ENCODE peak calls at places on chromosomes 11 and 22, in eight cellular contexts. One of them, this sample, is unnamed.
A peak's percentile ranks its signal among the peaks of the same experiment; 100 is the strongest.

GRCh38 chr11:85694385-85694980 is 8.5 kb upstream of the CCDC89 start:
- DNase-seq in brain microvascular endothelial cell: peak; percentile 45
- DNase-seq in colonic mucosa: no peak
- DNase-seq in uterus: no peak
- DNase-seq in H1: no peak
- DNase-seq in transverse colon: no peak
- DNase-seq in MM.1S: peak; percentile 64
- DNase-seq in heart left ventricle: no peak
- DNase-seq in this sample: no peak

GRCh38 chr22:37020192-37020479 is 594 bp downstream of the MPST start:
- DNase-seq in brain microvascular endothelial cell: peak; percentile 29
- DNase-seq in colonic mucosa: peak; percentile 80
- DNase-seq in uterus: no peak
- DNase-seq in H1: no peak
- DNase-seq in transverse colon: peak; percentile 75
- DNase-seq in MM.1S: peak; percentile 34
- DNase-seq in heart left ventricle: no peak
- DNase-seq in this sample: no peak

GRCh38 chr11:120334894-120335462 is 1.2 kb upstream of the ARHGEF12 start:
- DNase-seq in brain microvascular endothelial cell: peak; percentile 84
- DNase-seq in colonic mucosa: peak; percentile 90
- DNase-seq in uterus: peak; percentile 84
- DNase-seq in H1: no peak
- DNase-seq in transverse colon: peak; percentile 74
- DNase-seq in MM.1S: peak; percentile 84
- DNase-seq in heart left ventricle: no peak
- DNase-seq in this sample: no peak

GRCh38 chr11:61619827-61620226 is 39.0 kb upstream of the SYT7 start:
- DNase-seq in brain microvascular endothelial cell: no peak
- DNase-seq in colonic mucosa: no peak
- DNase-seq in uterus: no peak
- DNase-seq in H1: no peak
- DNase-seq in transverse colon: no peak
- DNase-seq in MM.1S: no peak
- DNase-seq in heart left ventricle: no peak
- DNase-seq in this sample: no peak

GRCh38 chr22:37601540-37602442 is 6.8 kb upstream of the GGA1 start:
- DNase-seq in brain microvascular endothelial cell: peak; percentile 16
- DNase-seq in colonic mucosa: peak; percentile 80
- DNase-seq in uterus: no peak
- DNase-seq in H1: peak; percentile 65
- DNase-seq in transverse colon: peak; percentile 69
- DNase-seq in MM.1S: peak; percentile 80
- DNase-seq in heart left ventricle: no peak
- DNase-seq in this sample: no peak

GRCh38 chr11:76323804-76324203 is 57.1 kb downstream of the THAP12 start:
- DNase-seq in brain microvascular endothelial cell: no peak
- DNase-seq in colonic mucosa: no peak
- DNase-seq in uterus: no peak
- DNase-seq in H1: no peak
- DNase-seq in transverse colon: no peak
- DNase-seq in MM.1S: no peak
- DNase-seq in heart left ventricle: no peak
- DNase-seq in this sample: no peak

GRCh38 chr11:107257660-107258059 is 200.0 kb downstream of the CWF19L2 start:
- DNase-seq in brain microvascular endothelial cell: no peak
- DNase-seq in colonic mucosa: no peak
- DNase-seq in uterus: no peak
- DNase-seq in H1: no peak
- DNase-seq in transverse colon: no peak
- DNase-seq in MM.1S: no peak
- DNase-seq in heart left ventricle: no peak
- DNase-seq in this sample: no peak

GRCh38 chr11:13923716-13924650 is 38.5 kb upstream of the SPON1 start:
- DNase-seq in brain microvascular endothelial cell: no peak
- DNase-seq in colonic mucosa: no peak
- DNase-seq in uterus: no peak
- DNase-seq in H1: no peak
- DNase-seq in transverse colon: no peak
- DNase-seq in MM.1S: no peak
- DNase-seq in heart left ventricle: no peak
- DNase-seq in this sample: no peak

GRCh38 chr11:84812351-84813083 is 814.6 kb downstream of the DLG2 start:
- DNase-seq in brain microvascular endothelial cell: peak; percentile 16
- DNase-seq in colonic mucosa: no peak
- DNase-seq in uterus: no peak
- DNase-seq in H1: no peak
- DNase-seq in transverse colon: no peak
- DNase-seq in MM.1S: no peak
- DNase-seq in heart left ventricle: no peak
- DNase-seq in this sample: no peak

GRCh38 chr11:12518606-12519385 is 141.4 kb downstream of the PARVA start:
- DNase-seq in brain microvascular endothelial cell: no peak
- DNase-seq in colonic mucosa: no peak
- DNase-seq in uterus: no peak
- DNase-seq in H1: no peak
- DNase-seq in transverse colon: no peak
- DNase-seq in MM.1S: no peak
- DNase-seq in heart left ventricle: no peak
- DNase-seq in this sample: no peak

GRCh38 chr11:85939099-85940015 is 84.2 kb downstream of the CCDC83 start:
- DNase-seq in brain microvascular endothelial cell: no peak
- DNase-seq in colonic mucosa: no peak
- DNase-seq in uterus: no peak
- DNase-seq in H1: no peak
- DNase-seq in transverse colon: no peak
- DNase-seq in MM.1S: no peak
- DNase-seq in heart left ventricle: no peak
- DNase-seq in this sample: no peak

GRCh38 chr22:38570841-38571364 is 920 bp upstream of the DMC1 start:
- DNase-seq in brain microvascular endothelial cell: no peak
- DNase-seq in colonic mucosa: peak; percentile 48
- DNase-seq in uterus: no peak
- DNase-seq in H1: no peak
- DNase-seq in transverse colon: peak; percentile 36
- DNase-seq in MM.1S: peak; percentile 67
- DNase-seq in heart left ventricle: peak; percentile 68
- DNase-seq in this sample: peak; percentile 9

GRCh38 chr11:105148241-105148640 is 8.7 kb upstream of the CARD18 start:
- DNase-seq in brain microvascular endothelial cell: peak; percentile 34
- DNase-seq in colonic mucosa: no peak
- DNase-seq in uterus: no peak
- DNase-seq in H1: no peak
- DNase-seq in transverse colon: no peak
- DNase-seq in MM.1S: no peak
- DNase-seq in heart left ventricle: no peak
- DNase-seq in this sample: no peak

DNA sequence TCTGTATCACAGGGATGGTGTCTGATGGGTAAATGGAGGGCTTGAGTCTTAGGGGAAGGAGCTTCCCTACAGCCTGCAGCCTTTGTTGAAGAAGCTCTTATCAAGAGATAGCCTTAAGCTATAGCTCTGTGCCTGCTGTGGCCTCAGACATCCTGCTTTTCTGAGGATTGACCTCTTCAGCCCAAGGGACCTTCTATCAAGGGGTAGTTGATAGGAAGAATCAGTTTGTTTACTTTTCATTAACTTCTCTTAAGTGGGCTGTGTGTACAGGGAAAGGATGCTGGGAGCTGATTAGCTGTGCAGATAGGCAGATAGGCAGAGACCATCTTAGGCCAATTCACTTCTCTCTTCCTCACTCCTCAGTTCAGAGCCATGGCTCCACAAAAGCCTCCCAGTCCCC is 151.8 kb upstream of the CADM1 start:
- DNase-seq in brain microvascular endothelial cell: no peak
- DNase-seq in colonic mucosa: no peak
- DNase-seq in uterus: no peak
- DNase-seq in H1: no peak
- DNase-seq in transverse colon: no peak
- DNase-seq in MM.1S: no peak
- DNase-seq in heart left ventricle: no peak
- DNase-seq in this sample: no peak
- H3K27me3 ChIP-seq in brain microvascular endothelial cell: peaks cover 11% of the 10 kb centered on the region
- H3K27me3 ChIP-seq in colonic mucosa: peaks cover 27% of the 10 kb centered on the region
- H3K27me3 ChIP-seq in uterus: no peaks in the 10 kb centered on the region
- H3K27me3 ChIP-seq in H1: peaks cover 12% of the 10 kb centered on the region
- H3K27me3 ChIP-seq in transverse colon: peaks cover 36% of the 10 kb centered on the region
- H3K27me3 ChIP-seq in MM.1S: no peaks in the 10 kb centered on the region
- H3K27me3 ChIP-seq in heart left ventricle: peaks cover 11% of the 10 kb centered on the region
- H3K27me3 ChIP-seq in this sample: peaks cover 5% of the 10 kb centered on the region

GRCh38 chr11:87463486-87464102 is 425.9 kb downstream of the TMEM135 start:
- DNase-seq in brain microvascular endothelial cell: peak; percentile 33
- DNase-seq in colonic mucosa: no peak
- DNase-seq in uterus: no peak
- DNase-seq in H1: no peak
- DNase-seq in transverse colon: no peak
- DNase-seq in MM.1S: peak; percentile 45
- DNase-seq in heart left ventricle: no peak
- DNase-seq in this sample: no peak
- TF ChIP-seq CTCF in brain microvascular endothelial cell: peak; percentile 59
- TF ChIP-seq CTCF in colonic mucosa: peak; percentile 12
- TF ChIP-seq CTCF in uterus: no peak
- TF ChIP-seq CTCF in H1: no peak
- TF ChIP-seq CTCF in transverse colon: no peak
- TF ChIP-seq CTCF in MM.1S: peak; percentile 50
- TF ChIP-seq CTCF in heart left ventricle: peak; percentile 11
- TF ChIP-seq CTCF in this sample: no peak

GRCh38 chr22:50673231-50674126 is 856 bp downstream of the SHANK3 start:
- DNase-seq in brain microvascular endothelial cell: no peak
- DNase-seq in colonic mucosa: no peak
- DNase-seq in uterus: no peak
- DNase-seq in H1: no peak
- DNase-seq in transverse colon: no peak
- DNase-seq in MM.1S: no peak
- DNase-seq in heart left ventricle: no peak
- DNase-seq in this sample: peak; percentile 59

GRCh38 chr22:50672471-50673230 is at the start of gene SHANK3:
- DNase-seq in brain microvascular endothelial cell: no peak
- DNase-seq in colonic mucosa: no peak
- DNase-seq in uterus: peak; percentile 80
- DNase-seq in H1: no peak
- DNase-seq in transverse colon: no peak
- DNase-seq in MM.1S: no peak
- DNase-seq in heart left ventricle: peak; percentile 86
- DNase-seq in this sample: no peak

GRCh38 chr22:50671641-50672040 is 982 bp upstream of the SHANK3 start:
- DNase-seq in brain microvascular endothelial cell: peak; percentile 31
- DNase-seq in colonic mucosa: no peak
- DNase-seq in uterus: no peak
- DNase-seq in H1: no peak
- DNase-seq in transverse colon: no peak
- DNase-seq in MM.1S: no peak
- DNase-seq in heart left ventricle: no peak
- DNase-seq in this sample: no peak

GRCh38 chr22:50670914-50671538 is 1.6 kb upstream of the SHANK3 start:
- DNase-seq in brain microvascular endothelial cell: no peak
- DNase-seq in colonic mucosa: no peak
- DNase-seq in uterus: no peak
- DNase-seq in H1: no peak
- DNase-seq in transverse colon: no peak
- DNase-seq in MM.1S: no peak
- DNase-seq in heart left ventricle: no peak
- DNase-seq in this sample: no peak

DNA sequence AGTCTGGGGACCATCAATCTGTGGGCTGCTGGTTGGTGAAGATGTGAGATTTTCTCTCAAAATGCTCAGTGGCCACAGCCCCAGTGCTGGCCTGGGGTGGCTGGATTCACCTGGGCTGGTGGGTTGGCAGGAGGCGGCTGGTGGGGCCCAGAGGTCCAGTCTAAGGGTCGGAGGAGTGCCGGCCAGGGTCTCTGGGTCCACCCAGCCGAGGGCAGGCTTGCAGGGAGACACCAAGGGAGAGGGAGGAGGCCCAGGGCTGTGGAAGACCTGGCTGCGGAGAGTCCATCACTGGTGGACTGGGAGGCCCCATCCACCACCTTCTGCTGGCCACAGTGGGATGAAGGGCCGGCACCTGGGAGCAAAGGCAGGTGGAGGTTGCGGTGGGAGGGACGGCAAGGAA is 582 bp upstream of the SHANK3 start:
- DNase-seq in brain microvascular endothelial cell: no peak
- DNase-seq in colonic mucosa: no peak
- DNase-seq in uterus: no peak
- DNase-seq in H1: no peak
- DNase-seq in transverse colon: no peak
- DNase-seq in MM.1S: no peak
- DNase-seq in heart left ventricle: no peak
- DNase-seq in this sample: no peak
- H3K27me3 ChIP-seq in brain microvascular endothelial cell: peaks cover 20% of the 10 kb centered on the region
- H3K27me3 ChIP-seq in colonic mucosa: peaks cover 19% of the 10 kb centered on the region
- H3K27me3 ChIP-seq in uterus: peaks cover 8% of the 10 kb centered on the region
- H3K27me3 ChIP-seq in H1: peaks cover 3% of the 10 kb centered on the region
- H3K27me3 ChIP-seq in transverse colon: peaks cover 72% of the 10 kb centered on the region
- H3K27me3 ChIP-seq in MM.1S: peaks cover 73% of the 10 kb centered on the region
- H3K27me3 ChIP-seq in heart left ventricle: peaks cover 29% of the 10 kb centered on the region
- H3K27me3 ChIP-seq in this sample: peaks cover 4% of the 10 kb centered on the region

DNA sequence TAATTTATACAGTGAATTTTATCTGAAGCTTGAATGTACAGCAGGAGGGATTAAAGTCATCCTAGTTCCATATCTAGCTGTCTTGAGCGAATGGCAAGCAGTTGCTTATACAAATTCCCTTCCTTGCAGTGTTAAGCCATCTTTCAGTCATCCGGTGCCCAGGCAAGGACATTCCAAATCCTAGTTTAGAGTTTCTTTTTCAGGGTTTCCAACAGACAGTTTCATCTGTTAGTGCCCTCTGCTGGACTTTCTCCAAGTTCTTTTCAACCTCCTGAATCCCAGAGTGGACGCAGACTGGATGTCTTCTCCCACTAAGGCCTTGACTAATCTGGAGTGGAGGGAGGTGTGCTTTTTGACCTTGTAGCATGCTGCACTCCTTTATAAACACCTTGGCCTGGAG is 45.4 kb downstream of the GRAMD1B start:
- DNase-seq in brain microvascular endothelial cell: peak; percentile 50
- DNase-seq in colonic mucosa: no peak
- DNase-seq in uterus: no peak
- DNase-seq in H1: no peak
- DNase-seq in transverse colon: no peak
- DNase-seq in MM.1S: no peak
- DNase-seq in heart left ventricle: no peak
- DNase-seq in this sample: no peak
- TF ChIP-seq CTCF in brain microvascular endothelial cell: peak; percentile 65
- TF ChIP-seq CTCF in colonic mucosa: no peak
- TF ChIP-seq CTCF in uterus: no peak
- TF ChIP-seq CTCF in H1: no peak
- TF ChIP-seq CTCF in transverse colon: no peak
- TF ChIP-seq CTCF in MM.1S: peak; percentile 21
- TF ChIP-seq CTCF in heart left ventricle: peak; percentile 42
- TF ChIP-seq CTCF in this sample: no peak

GRCh38 chr22:19750666-19751490 is 9.7 kb upstream of the TBX1 start:
- DNase-seq in brain microvascular endothelial cell: peak; percentile 14
- DNase-seq in colonic mucosa: no peak
- DNase-seq in uterus: no peak
- DNase-seq in H1: no peak
- DNase-seq in transverse colon: no peak
- DNase-seq in MM.1S: no peak
- DNase-seq in heart left ventricle: no peak
- DNase-seq in this sample: no peak
- H3K27me3 ChIP-seq in brain microvascular endothelial cell: peaks cover 35% of the 10 kb centered on the region
- H3K27me3 ChIP-seq in colonic mucosa: peaks cover 28% of the 10 kb centered on the region
- H3K27me3 ChIP-seq in uterus: peaks cover 13% of the 10 kb centered on the region
- H3K27me3 ChIP-seq in H1: peaks cover 27% of the 10 kb centered on the region
- H3K27me3 ChIP-seq in transverse colon: peaks cover 53% of the 10 kb centered on the region
- H3K27me3 ChIP-seq in MM.1S: peaks cover 95% of the 10 kb centered on the region
- H3K27me3 ChIP-seq in heart left ventricle: peaks cover 24% of the 10 kb centered on the region
- H3K27me3 ChIP-seq in this sample: peaks cover 5% of the 10 kb centered on the region

GRCh38 chr11:79610678-79611077 is 169.8 kb upstream of the TENM4 start:
- DNase-seq in brain microvascular endothelial cell: no peak
- DNase-seq in colonic mucosa: no peak
- DNase-seq in uterus: no peak
- DNase-seq in H1: no peak
- DNase-seq in transverse colon: no peak
- DNase-seq in MM.1S: no peak
- DNase-seq in heart left ventricle: no peak
- DNase-seq in this sample: no peak
- TF ChIP-seq CTCF in brain microvascular endothelial cell: peak; percentile 4
- TF ChIP-seq CTCF in colonic mucosa: no peak
- TF ChIP-seq CTCF in uterus: no peak
- TF ChIP-seq CTCF in H1: peak; percentile 68
- TF ChIP-seq CTCF in transverse colon: no peak
- TF ChIP-seq CTCF in MM.1S: no peak
- TF ChIP-seq CTCF in heart left ventricle: no peak
- TF ChIP-seq CTCF in this sample: no peak

This sample was measured in ascending aorta.